ENCODE peak calls at places on chromosomes 6 and 20, in six cellular contexts. W, K, L, H, V and Z are unnamed samples.
A peak's percentile ranks its signal among the peaks of the same experiment; 100 is the strongest.

GRCh38 chr20:37926612-37927011 is 23.7 kb downstream of the VSTM2L start:
- DNase-seq in H (no peak), K (no peak), W (no peak), L (no peak), V (no peak), Z (no peak)

GRCh38 chr6:49336514-49337131 is 126.4 kb downstream of the MMUT start:
- DNase-seq in W (no peak), L (no peak), V (no peak), H (no peak), K (no peak), Z (no peak)

GRCh38 chr20:17650301-17650761 is 31.7 kb downstream of the RRBP1 start:
- DNase-seq in H (no peak), L (peak; percentile 43), V (no peak), W (peak; percentile 31), K (peak; percentile 64), Z (no peak)

GRCh38 chr6:99013145-99013544 is 65.4 kb upstream of the FBXL4 start:
- DNase-seq in K (no peak), L (no peak), V (no peak), H (no peak), W (no peak), Z (no peak)

GRCh38 chr6:79810878-79811277 is 136.5 kb downstream of the ELOVL4 start:
- DNase-seq in K (no peak), H (no peak), V (no peak), L (no peak), W (no peak), Z (no peak)

GRCh38 chr20:31661625-31662371 is 24.1 kb downstream of the COX4I2 start:
- DNase-seq in L (peak; percentile 96), V (peak; percentile 67), H (peak; percentile 79), K (peak; percentile 92), W (peak; percentile 88), Z (peak; percentile 83)

GRCh38 chr20:35465976-35466375 is 10.6 kb downstream of the CEP250 start:
- DNase-seq in V (no peak), W (no peak), L (no peak), H (no peak), K (no peak), Z (no peak)

GRCh38 chr20:35319206-35320197 is 27.3 kb upstream of the FAM83C start:
- DNase-seq in K (no peak), W (no peak), H (no peak), L (no peak), V (no peak), Z (no peak)

GRCh38 chr6:42113929-42114636 is 28.3 kb downstream of the C6orf132 start:
- DNase-seq in H (no peak), K (no peak), V (no peak), L (no peak), W (no peak), Z (no peak)

GRCh38 chr6:1729133-1729751 is 119.5 kb downstream of the FOXC1 start:
- DNase-seq in H (no peak), L (no peak), W (no peak), K (no peak), V (no peak), Z (no peak)

GRCh38 chr6:14263881-14264424 is 146.4 kb downstream of the CD83 start:
- DNase-seq in K (no peak), V (no peak), W (no peak), H (no peak), L (no peak), Z (no peak)

GRCh38 chr6:157561929-157562810 is 181.2 kb downstream of the ZDHHC14 start:
- DNase-seq in V (no peak), W (no peak), L (no peak), K (no peak), H (no peak), Z (no peak)

GRCh38 chr6:12767016-12767415 is 50.4 kb downstream of the PHACTR1 start:
- DNase-seq in L (no peak), H (no peak), V (no peak), K (no peak), W (no peak), Z (no peak)

GRCh38 chr6:41439524-41440418 is 104.4 kb downstream of the NCR2 start:
- DNase-seq in L (no peak), V (peak; percentile 54), H (no peak), K (no peak), W (no peak), Z (no peak)

GRCh38 chr6:55047433-55048044 is 126.8 kb upstream of the HCRTR2 start:
- DNase-seq in H (no peak), L (no peak), W (no peak), V (no peak), K (no peak), Z (no peak)

GRCh38 chr6:29553268-29554057 is 6.1 kb downstream of the UBD start:
- DNase-seq in H (peak; percentile 77), V (no peak), K (peak; percentile 87), W (no peak), L (peak; percentile 81), Z (peak; percentile 14)

GRCh38 chr6:52540286-52540902 is 36.5 kb downstream of the TRAM2 start:
- DNase-seq in K (no peak), H (no peak), V (no peak), L (no peak), W (no peak), Z (no peak)

GRCh38 chr6:15423286-15423957 is 177.6 kb downstream of the JARID2 start:
- DNase-seq in V (no peak), H (no peak), K (no peak), L (no peak), W (no peak), Z (no peak)

GRCh38 chr6:153790048-153790447 is 249.0 kb upstream of the OPRM1 start:
- DNase-seq in K (no peak), L (no peak), H (no peak), W (no peak), V (no peak), Z (no peak)

GRCh38 chr6:168908887-168909286 is 344.8 kb downstream of the THBS2 start:
- DNase-seq in L (no peak), W (no peak), H (no peak), V (no peak), K (no peak), Z (no peak)

GRCh38 chr20:20663841-20664240 is 48.6 kb downstream of the RALGAPA2 start:
- DNase-seq in K (no peak), W (no peak), H (no peak), V (no peak), L (no peak), Z (no peak)

GRCh38 chr6:25476126-25476525 is 175.9 kb upstream of the SCGN start:
- DNase-seq in W (no peak), L (no peak), K (no peak), H (no peak), V (no peak), Z (no peak)

GRCh38 chr20:32203556-32204484 is 3.7 kb downstream of the PLAGL2 start:
- DNase-seq in K (no peak), W (no peak), H (no peak), V (no peak), L (no peak), Z (no peak)

GRCh38 chr20:9409981-9410380 is 104.4 kb upstream of the LAMP5 start:
- DNase-seq in W (no peak), K (no peak), L (no peak), V (no peak), H (no peak), Z (no peak)

GRCh38 chr6:32664354-32664753 is 2.1 kb downstream of the HLA-DQB1 start:
- DNase-seq in K (no peak), H (no peak), W (no peak), V (no peak), L (no peak), Z (no peak)

GRCh38 chr20:51622004-51622874 is 79.7 kb upstream of the NFATC2 start:
- DNase-seq in K (no peak), H (no peak), V (no peak), W (no peak), L (no peak), Z (no peak)
- H3K36me3 ChIP-seq in K (peaks cover 52% of the 10 kb centered on the region), H (peaks cover 10% of the 10 kb centered on the region), V (no peaks in the 10 kb centered on the region), W (no peaks in the 10 kb centered on the region), L (no peaks in the 10 kb centered on the region), Z (peaks cover 4% of the 10 kb centered on the region)

DNA sequence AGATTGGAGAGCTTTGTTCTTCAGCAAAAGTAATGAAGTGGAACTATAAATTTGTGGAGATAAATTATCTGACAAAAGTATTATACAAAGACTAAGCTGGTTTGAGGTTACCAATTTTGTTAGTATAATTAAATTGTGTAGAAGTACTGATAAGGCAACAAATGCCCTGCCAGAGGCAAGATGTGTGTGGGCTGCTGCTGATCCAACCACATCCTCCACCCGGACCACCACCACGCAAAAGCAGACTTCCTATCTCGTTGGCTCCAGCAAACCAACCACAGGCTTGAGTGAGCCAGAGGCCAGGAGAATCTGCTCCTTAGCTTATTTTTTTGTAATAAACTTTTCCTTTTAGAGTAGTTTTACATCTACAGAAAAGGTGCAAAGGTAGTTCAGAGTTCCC is 1.1 kb upstream of the MYLK4 start:
- DNase-seq in K (no peak), L (no peak), H (no peak), V (no peak), W (no peak), Z (no peak)
- H3K9me3 ChIP-seq in K (no peaks in the 10 kb centered on the region), L (no peaks in the 10 kb centered on the region), H (no peaks in the 10 kb centered on the region), V (no peaks in the 10 kb centered on the region), W (no peaks in the 10 kb centered on the region), Z (no peaks in the 10 kb centered on the region)

GRCh38 chr6:87181903-87182302 is 26.5 kb downstream of the ZNF292 start:
- DNase-seq in H (no peak), L (no peak), V (no peak), W (no peak), K (no peak), Z (no peak)
- H3K27ac ChIP-seq in H (no peak overlapping the region), L (no peak overlapping the region), V (no peak overlapping the region), W (no peak overlapping the region), K (no peak overlapping the region), Z (no peak overlapping the region)

DNA sequence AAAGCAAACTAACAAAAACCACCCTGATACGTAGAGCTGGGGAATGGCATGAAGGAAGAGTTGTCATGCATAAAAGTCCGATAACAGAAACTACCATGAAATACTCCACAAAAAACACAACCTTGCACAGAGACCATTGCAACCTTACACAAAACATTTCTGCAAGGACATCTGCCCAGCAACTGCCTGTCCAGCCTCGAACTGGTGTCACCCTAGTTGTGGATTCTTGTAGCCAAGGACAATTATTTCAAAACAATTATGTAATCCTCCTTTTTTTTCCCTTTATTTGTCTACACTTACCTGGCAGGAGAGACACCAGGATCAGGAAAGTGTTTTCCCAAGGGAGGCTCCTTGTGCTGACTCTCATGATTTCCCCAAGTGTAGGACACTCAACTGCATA is 232.5 kb upstream of the SYNDIG1 start:
- DNase-seq in L (no peak), K (no peak), W (no peak), V (no peak), H (no peak), Z (no peak)
- H3K36me3 ChIP-seq in L (no peaks in the 10 kb centered on the region), K (no peaks in the 10 kb centered on the region), W (no peaks in the 10 kb centered on the region), V (no peaks in the 10 kb centered on the region), H (no peaks in the 10 kb centered on the region), Z (no peaks in the 10 kb centered on the region)

DNA sequence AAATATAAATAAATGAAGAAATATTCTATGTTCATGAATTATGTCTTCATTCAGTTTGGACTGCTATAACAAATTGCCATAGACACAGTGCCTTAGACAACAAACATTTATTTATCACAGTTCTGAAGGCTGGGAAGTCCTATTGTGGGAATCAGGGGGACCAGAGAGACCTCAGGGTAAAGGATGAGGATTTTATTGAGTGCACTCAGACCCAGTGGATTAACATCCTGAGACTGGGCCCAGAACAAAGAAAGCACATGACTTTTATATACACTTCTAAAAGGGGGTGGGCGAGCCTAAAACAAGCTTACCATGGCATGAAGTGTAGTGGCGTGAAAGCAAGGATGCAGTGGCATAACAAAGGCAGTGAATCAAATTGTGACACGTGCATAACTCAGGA is 26.9 kb upstream of the CBLN4 start:
- DNase-seq in W (no peak), V (no peak), L (no peak), K (no peak), H (no peak), Z (no peak)
- H3K9me3 ChIP-seq in W (peaks cover 3% of the 10 kb centered on the region), V (peaks cover 6% of the 10 kb centered on the region), L (no peaks in the 10 kb centered on the region), K (no peaks in the 10 kb centered on the region), H (peaks cover 7% of the 10 kb centered on the region), Z (peaks cover 21% of the 10 kb centered on the region)